ENCODE peak calls at places on chromosomes 6 and 20, in six cellular contexts. E is IMR-90; V is CD4-positive, alpha-beta T cell; Q is AG04450; M is K562; T is left lung. K is an unnamed sample.

GRCh38 chr6:11628562-11628961 is 91.0 kb downstream of the TMEM170B start:
- DNase-seq in T (no peak), M (no peak), V (no peak), Q (no peak), E (no peak), K (no peak)

GRCh38 chr6:85402922-85403321 is 47.0 kb upstream of the NT5E start:
- DNase-seq in T (no peak), E (no peak), V (no peak), Q (no peak), M (no peak), K (peak; percentile 50)

GRCh38 chr6:106253194-106253593 is 72.4 kb downstream of the ATG5 start:
- DNase-seq in M (no peak), T (no peak), V (no peak), Q (no peak), E (peak; percentile 80), K (peak; percentile 44)

GRCh38 chr6:129516787-129517186 is 193.2 kb downstream of the ARHGAP18 start:
- DNase-seq in V (no peak), M (no peak), T (no peak), Q (no peak), E (no peak), K (no peak)

GRCh38 chr6:108179741-108180140 is 13.9 kb downstream of the NR2E1 start:
- DNase-seq in V (no peak), Q (no peak), E (no peak), M (no peak), T (no peak), K (no peak)

GRCh38 chr6:84635081-84635745 is 129.2 kb downstream of the TBX18 start:
- DNase-seq in Q (no peak), V (no peak), E (peak; percentile 58), T (no peak), M (no peak), K (no peak)

GRCh38 chr6:44667226-44667625 is 279.7 kb downstream of the CDC5L start:
- DNase-seq in V (no peak), E (peak; percentile 77), M (no peak), Q (peak; percentile 55), T (no peak), K (no peak)

GRCh38 chr6:131065824-131066171 is 2.8 kb upstream of the EPB41L2 start:
- DNase-seq in M (no peak), Q (no peak), E (no peak), V (no peak), T (no peak), K (no peak)

GRCh38 chr6:2986722-2987196 is 12.9 kb upstream of the NQO2 start:
- DNase-seq in V (no peak), E (peak; percentile 92), M (no peak), T (no peak), Q (no peak), K (no peak)

GRCh38 chr6:166558156-166559025 is 28.1 kb downstream of the RAMACL start:
- DNase-seq in M (no peak), E (no peak), Q (no peak), V (no peak), T (no peak), K (no peak)

GRCh38 chr6:166559211-166559610 is 27.3 kb downstream of the RAMACL start:
- DNase-seq in M (no peak), Q (no peak), T (no peak), E (no peak), V (no peak), K (no peak)

GRCh38 chr6:166561766-166562165 is 24.7 kb downstream of the RAMACL start:
- DNase-seq in Q (no peak), T (no peak), V (no peak), E (peak; percentile 36), M (no peak), K (no peak)

GRCh38 chr6:166560222-166560621 is 26.3 kb downstream of the RAMACL start:
- DNase-seq in T (no peak), E (no peak), V (no peak), M (no peak), Q (no peak), K (no peak)

GRCh38 chr6:166559662-166560061 is 26.8 kb downstream of the RAMACL start:
- DNase-seq in M (no peak), V (no peak), E (no peak), Q (no peak), T (no peak), K (no peak)
- H3K27ac ChIP-seq in M (no peak overlapping the region), V (no peak overlapping the region), E (no peak overlapping the region), Q (no peak overlapping the region), T (no peak overlapping the region), K (no peak overlapping the region)

GRCh38 chr20:34971873-34972235 is 16.2 kb downstream of the MYH7B start:
- DNase-seq in E (no peak), M (no peak), Q (no peak), T (no peak), V (no peak), K (no peak)
- TF ChIP-seq CTCF in E (no peak), M (no peak), Q (no peak), T (no peak), V (no peak), K (no peak)

DNA sequence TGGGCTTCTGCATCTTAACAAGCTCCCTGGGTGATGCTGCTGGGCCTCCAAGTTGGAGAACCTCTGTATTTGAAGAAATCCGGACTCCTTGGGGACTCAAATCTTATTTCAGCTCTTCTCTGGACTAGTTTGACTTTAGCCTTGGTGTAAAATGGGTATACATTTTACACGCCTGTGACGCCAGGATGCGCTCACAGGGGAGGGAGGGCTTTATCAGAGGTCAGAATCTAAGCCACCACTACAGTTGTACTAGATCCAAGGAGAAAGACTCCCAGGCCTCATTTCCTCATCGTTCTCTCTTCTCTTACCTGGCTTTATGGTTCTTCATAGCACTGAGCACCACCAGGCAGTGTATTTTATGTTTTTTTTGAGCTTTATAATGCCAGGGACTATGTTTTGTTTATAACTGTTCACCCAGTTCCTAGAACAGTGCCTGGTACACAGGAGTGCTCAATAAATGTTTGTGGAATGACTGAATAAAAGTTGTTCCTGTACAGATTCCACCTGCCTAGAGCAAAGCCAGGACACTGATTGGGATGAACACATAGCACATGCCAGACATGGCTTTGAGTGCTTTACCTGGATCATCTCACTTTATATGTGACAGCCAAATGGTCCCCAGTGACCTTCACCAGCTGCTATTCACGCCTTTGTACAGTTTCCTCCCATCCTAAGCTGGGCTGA is 5.1 kb upstream of the RBCK1 start:
- DNase-seq in Q (no peak), T (no peak), E (no peak), V (no peak), M (no peak), K (no peak)
- H3K27ac ChIP-seq in Q (no peak overlapping the region), T (no peak overlapping the region), E (no peak overlapping the region), V (no peak overlapping the region), M (peak overlapping the region; percentile 39), K (peak overlapping the region; percentile 81)

DNA sequence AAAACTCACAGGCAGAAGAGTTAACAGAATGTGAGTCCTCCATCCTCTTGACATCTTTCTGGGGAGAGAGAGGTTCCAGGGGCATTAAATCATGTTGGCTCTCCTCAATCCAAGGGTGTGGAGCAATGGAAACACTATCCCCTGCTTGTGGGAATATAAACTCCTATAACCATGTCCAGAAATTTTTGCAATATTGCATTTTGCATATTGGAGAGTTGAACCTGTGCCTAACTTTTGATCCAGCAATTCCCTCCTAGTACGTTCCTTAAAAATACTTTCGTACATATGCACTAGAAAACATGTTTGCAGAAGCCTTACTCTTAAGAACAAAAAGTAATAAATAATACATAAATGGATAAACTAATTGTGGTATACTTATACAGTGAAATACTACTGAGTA is 56.3 kb upstream of the FAM184A start:
- DNase-seq in E (no peak), M (no peak), Q (no peak), V (no peak), T (no peak), K (no peak)
- TF ChIP-seq CTCF in E (no peak), M (no peak), Q (no peak), V (no peak), T (no peak), K (no peak)

GRCh38 chr6:21823371-21823770 is 229.8 kb downstream of the SOX4 start:
- DNase-seq in V (no peak), E (no peak), M (no peak), Q (no peak), T (no peak), K (no peak)

GRCh38 chr6:21826031-21826430 is 232.5 kb downstream of the SOX4 start:
- DNase-seq in M (no peak), T (no peak), Q (no peak), E (peak; percentile 42), V (no peak), K (no peak)

GRCh38 chr6:21827425-21828192 is 234.1 kb downstream of the SOX4 start:
- DNase-seq in M (no peak), V (no peak), Q (no peak), E (peak; percentile 59), T (no peak), K (no peak)

GRCh38 chr6:21826460-21826859 is 232.9 kb downstream of the SOX4 start:
- DNase-seq in Q (no peak), V (no peak), M (no peak), E (no peak), T (no peak), K (no peak)

GRCh38 chr6:21824431-21825180 is 231.1 kb downstream of the SOX4 start:
- DNase-seq in E (peak; percentile 50), M (no peak), V (no peak), Q (no peak), T (no peak), K (no peak)
- H3K27ac ChIP-seq in E (no peak overlapping the region), M (no peak overlapping the region), V (no peak overlapping the region), Q (no peak overlapping the region), T (no peak overlapping the region), K (no peak overlapping the region)

GRCh38 chr20:39547546-39548410 is 585.6 kb downstream of the DHX35 start:
- DNase-seq in T (no peak), V (no peak), Q (no peak), E (no peak), M (no peak), K (no peak)
- TF ChIP-seq CTCF in T (no peak), V (no peak), Q (no peak), E (no peak), M (no peak), K (no peak)

DNA sequence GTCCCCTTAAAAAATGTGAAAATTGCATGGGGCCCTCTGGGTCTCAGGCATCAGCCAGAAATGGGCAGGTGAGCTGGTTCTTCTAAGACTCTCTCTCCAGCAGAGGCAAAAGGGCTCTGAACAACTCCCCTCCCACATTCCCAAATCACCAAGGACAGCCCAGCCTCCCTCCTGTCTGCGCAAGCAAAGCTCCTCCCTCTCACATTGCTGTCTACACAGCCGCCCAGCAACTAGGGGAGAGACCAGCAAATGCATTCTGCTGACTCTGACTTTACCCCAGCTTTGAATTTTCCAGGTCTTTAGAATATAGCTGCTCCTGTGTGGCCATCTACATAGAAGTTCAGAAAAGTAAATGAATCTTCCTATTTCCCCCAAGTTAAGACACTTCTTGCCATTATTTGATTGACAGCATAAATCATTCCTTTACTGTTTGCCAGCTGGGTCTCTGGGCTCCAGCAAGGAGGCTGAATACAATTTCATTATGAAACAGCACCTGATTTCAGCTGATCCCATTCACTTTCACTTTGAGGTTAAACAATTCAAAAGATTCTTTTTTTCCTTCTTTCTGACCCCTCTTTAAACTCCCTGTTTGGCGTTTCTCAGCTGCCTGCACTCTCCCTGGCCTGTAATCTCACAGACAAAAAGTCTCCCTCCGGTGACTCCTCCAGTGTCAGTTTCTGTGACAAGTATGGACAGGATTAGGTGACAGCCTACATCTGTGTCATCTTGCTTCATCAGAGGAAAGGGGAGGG is 205.7 kb upstream of the RIN2 start:
- DNase-seq in Q (no peak), E (peak; percentile 3), M (no peak), V (no peak), T (peak; percentile 50), K (peak; percentile 58)
- H3K27ac ChIP-seq in Q (no peak overlapping the region), E (no peak overlapping the region), M (no peak overlapping the region), V (no peak overlapping the region), T (no peak overlapping the region), K (no peak overlapping the region)